ENCODE peak calls at places on chromosomes 3 and 15, in six cellular contexts. D is activated CD4-positive, alpha-beta T cell treated with anti-CD3 and anti-CD28 coated beads, Interleukin-2, amount 10 ng/mL, durations not matched to agents 7 days and 5 days; E is pulmonary artery endothelial cell; Z is hypothalamus; U is NCI-H1694; Y is HFF-Myc. W is an unnamed sample.

GRCh38 chr15:40892449-40893012 is 1.7 kb upstream of the VPS18 start:
- DNase-seq in D (no peak), E (no peak), Z (no peak), U (no peak), Y (no peak), W (no peak)

GRCh38 chr15:42367041-42367440 is 7.7 kb downstream of the CAPN3 start:
- DNase-seq in D (no peak), E (no peak), Z (no peak), U (no peak), Y (no peak), W (no peak)

GRCh38 chr3:28376424-28376823 is 27.8 kb upstream of the AZI2 start:
- DNase-seq in D (no peak), E (no peak), Z (no peak), U (no peak), Y (no peak), W (no peak)

GRCh38 chr3:145243875-145244274 is 917.1 kb downstream of the PLOD2 start:
- DNase-seq in D (no peak), E (no peak), Z (no peak), U (no peak), Y (peak), W (no peak)

GRCh38 chr3:33145221-33145900 is 31.5 kb downstream of the CRTAP start:
- DNase-seq in D (no peak), E (no peak), Z (no peak), U (no peak), Y (no peak), W (no peak)

GRCh38 chr3:72290859-72291641 is 506.1 kb upstream of the PROK2 start:
- DNase-seq in D (no peak), E (no peak), Z (no peak), U (no peak), Y (no peak), W (no peak)

GRCh38 chr3:99823723-99824711 is 6.4 kb downstream of the CMSS1 start:
- DNase-seq in D (no peak), E (no peak), Z (no peak), U (no peak), Y (no peak), W (no peak)

GRCh38 chr15:73937313-73937695 is 11.0 kb downstream of the LOXL1 start:
- DNase-seq in D (no peak), E (no peak), Z (no peak), U (no peak), Y (no peak), W (no peak)

GRCh38 chr3:172771672-172772071 is 21.1 kb downstream of the ECT2 start:
- DNase-seq in D (no peak), E (no peak), Z (no peak), U (no peak), Y (no peak), W (no peak)

GRCh38 chr3:72043212-72044133 is 258.5 kb upstream of the PROK2 start:
- DNase-seq in D (no peak), E (no peak), Z (no peak), U (no peak), Y (no peak), W (no peak)

GRCh38 chr3:41700155-41700554 is 261.7 kb downstream of the ULK4 start:
- DNase-seq in D (no peak), E (no peak), Z (no peak), U (no peak), Y (no peak), W (no peak)

GRCh38 chr3:57169872-57170623 is 4.9 kb upstream of the IL17RD start:
- DNase-seq in D (peak), E (peak), Z (peak), U (peak), Y (no peak), W (peak)

GRCh38 chr3:177827517-177828249 is 630.4 kb upstream of the TBL1XR1 start:
- DNase-seq in D (no peak), E (no peak), Z (no peak), U (no peak), Y (peak), W (peak)

GRCh38 chr3:168113848-168114247 is 18.1 kb upstream of the GOLIM4 start:
- DNase-seq in D (no peak), E (no peak), Z (no peak), U (no peak), Y (no peak), W (no peak)

GRCh38 chr15:36361351-36361870 is 218.0 kb upstream of the CDIN1 start:
- DNase-seq in D (no peak), E (no peak), Z (no peak), U (no peak), Y (no peak), W (no peak)

GRCh38 chr3:193030276-193030675 is 112.6 kb upstream of the MB21D2 start:
- DNase-seq in D (no peak), E (no peak), Z (no peak), U (peak), Y (no peak), W (peak)

GRCh38 chr3:159645874-159646273 is 342.8 kb upstream of the IL12A start:
- DNase-seq in D (no peak), E (no peak), Z (no peak), U (no peak), Y (no peak), W (no peak)

GRCh38 chr3:113084777-113085176 is 94.0 kb downstream of the GTPBP8 start:
- DNase-seq in D (no peak), E (no peak), Z (no peak), U (no peak), Y (peak), W (no peak)

GRCh38 chr15:69568621-69569020 is 116.0 kb downstream of the RPLP1 start:
- DNase-seq in D (no peak), E (no peak), Z (no peak), U (no peak), Y (no peak), W (no peak)

GRCh38 chr15:94287794-94288246 is 56.5 kb downstream of the MCTP2 start:
- DNase-seq in D (peak), E (no peak), Z (no peak), U (no peak), Y (no peak), W (no peak)

GRCh38 chr3:193556841-193557240 is 2.1 kb upstream of the ATP13A4 start:
- DNase-seq in D (no peak), E (no peak), Z (no peak), U (no peak), Y (no peak), W (no peak)

GRCh38 chr15:85603703-85604102 is 191.0 kb downstream of the KLHL25 start:
- DNase-seq in D (no peak), E (no peak), Z (no peak), U (no peak), Y (no peak), W (no peak)

GRCh38 chr3:63473641-63474166 is 178.8 kb upstream of the SNTN start:
- DNase-seq in D (no peak), E (no peak), Z (no peak), U (no peak), Y (no peak), W (no peak)

GRCh38 chr3:11604139-11604895 is 39.4 kb downstream of the VGLL4 start:
- DNase-seq in D (no peak), E (no peak), Z (no peak), U (no peak), Y (no peak), W (no peak)

GRCh38 chr15:29774900-29775299 is 47.4 kb downstream of the TJP1 start:
- DNase-seq in D (no peak), E (no peak), Z (no peak), U (no peak), Y (no peak), W (no peak)

GRCh38 chr3:120113128-120114116 is 19.2 kb upstream of the GSK3B start:
- DNase-seq in D (no peak), E (no peak), Z (no peak), U (no peak), Y (no peak), W (no peak)

GRCh38 chr3:58581328-58582091 is 4.3 kb upstream of the FAM107A start:
- DNase-seq in D (no peak), E (no peak), Z (no peak), U (peak), Y (no peak), W (no peak)

GRCh38 chr3:15271785-15272381 is 60.5 kb downstream of the SH3BP5 start:
- DNase-seq in D (peak), E (no peak), Z (no peak), U (no peak), Y (no peak), W (no peak)

GRCh38 chr3:72128906-72129305 is 344.0 kb upstream of the PROK2 start:
- DNase-seq in D (no peak), E (no peak), Z (no peak), U (no peak), Y (no peak), W (no peak)